ENCODE peak calls at places on chromosomes 5 and 9, in nine cellular contexts. One of them, this sample, is unnamed.

GRCh38 chr5:68562308-68562707 is 346.8 kb downstream of the PIK3R1 start:
- DNase-seq in tibial nerve: peak
- DNase-seq in heart left ventricle: peak
- DNase-seq in uterus: no peak
- DNase-seq in cardiac muscle cell: peak
- DNase-seq in dorsolateral prefrontal cortex: peak
- DNase-seq in upper lobe of right lung: no peak
- DNase-seq in endothelial cell: no peak
- DNase-seq in tibial artery: no peak
- DNase-seq in this sample: no peak

GRCh38 chr5:131855452-131855851 is 58.6 kb upstream of the FNIP1 start:
- DNase-seq in tibial nerve: no peak
- DNase-seq in heart left ventricle: no peak
- DNase-seq in uterus: no peak
- DNase-seq in cardiac muscle cell: no peak
- DNase-seq in dorsolateral prefrontal cortex: no peak
- DNase-seq in upper lobe of right lung: no peak
- DNase-seq in endothelial cell: no peak
- DNase-seq in tibial artery: no peak
- DNase-seq in this sample: no peak

GRCh38 chr5:144549580-144549979 is 378.9 kb downstream of the KCTD16 start:
- DNase-seq in tibial nerve: peak
- DNase-seq in heart left ventricle: no peak
- DNase-seq in uterus: no peak
- DNase-seq in cardiac muscle cell: no peak
- DNase-seq in dorsolateral prefrontal cortex: peak
- DNase-seq in upper lobe of right lung: no peak
- DNase-seq in endothelial cell: no peak
- DNase-seq in tibial artery: peak
- DNase-seq in this sample: no peak

GRCh38 chr9:12771891-12772290 is 2.9 kb upstream of the LURAP1L start:
- DNase-seq in tibial nerve: no peak
- DNase-seq in heart left ventricle: no peak
- DNase-seq in uterus: no peak
- DNase-seq in cardiac muscle cell: no peak
- DNase-seq in dorsolateral prefrontal cortex: no peak
- DNase-seq in upper lobe of right lung: no peak
- DNase-seq in endothelial cell: no peak
- DNase-seq in tibial artery: no peak
- DNase-seq in this sample: no peak

GRCh38 chr9:128245293-128246151 is 30.3 kb downstream of the GOLGA2 start:
- DNase-seq in tibial nerve: no peak
- DNase-seq in heart left ventricle: peak
- DNase-seq in uterus: peak
- DNase-seq in cardiac muscle cell: no peak
- DNase-seq in dorsolateral prefrontal cortex: no peak
- DNase-seq in upper lobe of right lung: peak
- DNase-seq in endothelial cell: peak
- DNase-seq in tibial artery: no peak
- DNase-seq in this sample: no peak

GRCh38 chr5:71836547-71837112 is 117.6 kb downstream of the CARTPT start:
- DNase-seq in tibial nerve: no peak
- DNase-seq in heart left ventricle: no peak
- DNase-seq in uterus: no peak
- DNase-seq in cardiac muscle cell: no peak
- DNase-seq in dorsolateral prefrontal cortex: no peak
- DNase-seq in upper lobe of right lung: no peak
- DNase-seq in endothelial cell: no peak
- DNase-seq in tibial artery: no peak
- DNase-seq in this sample: no peak

GRCh38 chr5:29208026-29208425 is 1985.5 kb upstream of the CDH6 start:
- DNase-seq in tibial nerve: no peak
- DNase-seq in heart left ventricle: no peak
- DNase-seq in uterus: no peak
- DNase-seq in cardiac muscle cell: no peak
- DNase-seq in dorsolateral prefrontal cortex: no peak
- DNase-seq in upper lobe of right lung: no peak
- DNase-seq in endothelial cell: no peak
- DNase-seq in tibial artery: no peak
- DNase-seq in this sample: no peak

GRCh38 chr5:16593013-16593412 is 23.8 kb downstream of the RETREG1 start:
- DNase-seq in tibial nerve: no peak
- DNase-seq in heart left ventricle: no peak
- DNase-seq in uterus: no peak
- DNase-seq in cardiac muscle cell: no peak
- DNase-seq in dorsolateral prefrontal cortex: no peak
- DNase-seq in upper lobe of right lung: no peak
- DNase-seq in endothelial cell: no peak
- DNase-seq in tibial artery: no peak
- DNase-seq in this sample: no peak

GRCh38 chr5:75167345-75167744 is 69.3 kb downstream of the ANKRD31 start:
- DNase-seq in tibial nerve: no peak
- DNase-seq in heart left ventricle: no peak
- DNase-seq in uterus: no peak
- DNase-seq in cardiac muscle cell: no peak
- DNase-seq in dorsolateral prefrontal cortex: no peak
- DNase-seq in upper lobe of right lung: no peak
- DNase-seq in endothelial cell: no peak
- DNase-seq in tibial artery: no peak
- DNase-seq in this sample: no peak
- TF ChIP-seq CTCF in tibial nerve: no peak
- TF ChIP-seq CTCF in heart left ventricle: no peak
- TF ChIP-seq CTCF in uterus: no peak
- TF ChIP-seq CTCF in cardiac muscle cell: peak
- TF ChIP-seq CTCF in dorsolateral prefrontal cortex: no peak
- TF ChIP-seq CTCF in upper lobe of right lung: no peak
- TF ChIP-seq CTCF in endothelial cell: peak
- TF ChIP-seq CTCF in tibial artery: no peak
- TF ChIP-seq CTCF in this sample: peak

DNA sequence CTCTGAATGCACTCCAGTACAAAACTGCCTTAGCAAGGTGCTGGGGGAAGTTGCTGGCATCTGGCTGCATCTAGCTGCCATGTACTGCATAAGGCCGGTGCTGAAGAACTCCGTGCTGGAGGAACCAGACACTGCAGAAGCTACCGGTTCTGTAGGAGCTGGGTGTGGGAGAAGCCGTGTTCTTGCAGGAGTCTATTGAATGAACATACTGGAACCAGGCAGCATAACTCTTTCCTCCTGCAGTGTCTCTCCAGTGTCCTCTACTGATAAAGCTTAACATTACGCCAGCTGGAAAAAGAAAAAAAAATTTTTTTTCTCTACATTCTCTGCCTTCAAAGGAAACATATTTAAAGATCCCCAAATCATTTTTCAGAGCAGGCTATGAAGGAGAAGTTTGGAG is 38.5 kb downstream of the VPS13A start:
- DNase-seq in tibial nerve: no peak
- DNase-seq in heart left ventricle: no peak
- DNase-seq in uterus: no peak
- DNase-seq in cardiac muscle cell: peak
- DNase-seq in dorsolateral prefrontal cortex: peak
- DNase-seq in upper lobe of right lung: no peak
- DNase-seq in endothelial cell: no peak
- DNase-seq in tibial artery: no peak
- DNase-seq in this sample: no peak
- TF ChIP-seq CTCF in tibial nerve: no peak
- TF ChIP-seq CTCF in heart left ventricle: peak
- TF ChIP-seq CTCF in uterus: peak
- TF ChIP-seq CTCF in cardiac muscle cell: peak
- TF ChIP-seq CTCF in dorsolateral prefrontal cortex: peak
- TF ChIP-seq CTCF in upper lobe of right lung: no peak
- TF ChIP-seq CTCF in endothelial cell: no peak
- TF ChIP-seq CTCF in tibial artery: no peak
- TF ChIP-seq CTCF in this sample: no peak

DNA sequence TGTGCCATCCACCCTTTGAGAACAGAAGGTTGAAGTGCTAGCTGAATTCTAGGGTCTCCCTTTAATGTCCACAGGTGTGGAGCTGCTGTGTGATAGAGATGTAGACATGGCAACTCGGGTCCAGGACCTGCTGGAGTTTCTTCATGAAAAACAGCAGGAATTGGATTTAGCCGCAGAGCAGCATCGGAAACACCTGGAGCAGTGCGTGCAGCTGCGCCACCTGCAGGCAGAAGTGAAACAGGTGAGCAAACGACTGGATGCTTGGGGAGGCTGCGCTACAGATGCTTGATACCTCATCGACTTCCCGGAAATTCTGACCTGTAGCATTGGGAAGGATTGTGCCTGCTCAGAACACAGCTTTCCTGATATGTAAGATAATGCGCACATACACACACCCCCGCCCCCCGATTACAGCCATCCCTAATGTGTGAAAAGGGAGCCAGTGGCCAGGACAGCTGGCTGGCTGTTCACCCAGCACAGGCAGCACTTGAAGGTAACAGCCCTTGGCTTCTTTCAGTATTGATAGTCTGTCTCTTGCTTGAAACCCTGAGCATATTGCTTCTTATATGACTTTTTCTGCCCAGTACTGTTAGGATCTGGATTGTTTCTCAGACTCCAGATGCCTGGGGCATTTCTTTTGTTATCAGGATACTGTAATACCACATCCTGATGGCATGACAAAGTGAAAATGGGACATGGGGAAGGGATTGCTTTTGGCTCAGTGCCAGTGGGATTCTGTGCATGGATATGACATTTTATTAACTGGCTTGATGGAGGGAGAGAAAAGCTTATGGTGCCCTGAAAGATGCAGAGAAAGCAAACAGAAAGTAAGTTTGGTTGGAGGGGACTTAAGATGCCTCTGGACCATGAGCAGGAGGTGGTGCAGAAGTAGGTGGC is 216.8 kb upstream of the OTULINL start:
- DNase-seq in tibial nerve: no peak
- DNase-seq in heart left ventricle: no peak
- DNase-seq in uterus: no peak
- DNase-seq in cardiac muscle cell: peak
- DNase-seq in dorsolateral prefrontal cortex: no peak
- DNase-seq in upper lobe of right lung: no peak
- DNase-seq in endothelial cell: peak
- DNase-seq in tibial artery: no peak
- DNase-seq in this sample: no peak
- TF ChIP-seq CTCF in tibial nerve: peak
- TF ChIP-seq CTCF in heart left ventricle: peak
- TF ChIP-seq CTCF in uterus: peak
- TF ChIP-seq CTCF in cardiac muscle cell: peak
- TF ChIP-seq CTCF in dorsolateral prefrontal cortex: peak
- TF ChIP-seq CTCF in upper lobe of right lung: peak
- TF ChIP-seq CTCF in endothelial cell: peak
- TF ChIP-seq CTCF in tibial artery: no peak
- TF ChIP-seq CTCF in this sample: peak

GRCh38 chr9:16039103-16039987 is 486.5 kb downstream of the CCDC171 start:
- DNase-seq in tibial nerve: no peak
- DNase-seq in heart left ventricle: peak
- DNase-seq in uterus: peak
- DNase-seq in cardiac muscle cell: peak
- DNase-seq in dorsolateral prefrontal cortex: peak
- DNase-seq in upper lobe of right lung: no peak
- DNase-seq in endothelial cell: peak
- DNase-seq in tibial artery: no peak
- DNase-seq in this sample: peak
- TF ChIP-seq CTCF in tibial nerve: peak
- TF ChIP-seq CTCF in heart left ventricle: peak
- TF ChIP-seq CTCF in uterus: peak
- TF ChIP-seq CTCF in cardiac muscle cell: peak
- TF ChIP-seq CTCF in dorsolateral prefrontal cortex: peak
- TF ChIP-seq CTCF in upper lobe of right lung: no peak
- TF ChIP-seq CTCF in endothelial cell: peak
- TF ChIP-seq CTCF in tibial artery: no peak
- TF ChIP-seq CTCF in this sample: peak

DNA sequence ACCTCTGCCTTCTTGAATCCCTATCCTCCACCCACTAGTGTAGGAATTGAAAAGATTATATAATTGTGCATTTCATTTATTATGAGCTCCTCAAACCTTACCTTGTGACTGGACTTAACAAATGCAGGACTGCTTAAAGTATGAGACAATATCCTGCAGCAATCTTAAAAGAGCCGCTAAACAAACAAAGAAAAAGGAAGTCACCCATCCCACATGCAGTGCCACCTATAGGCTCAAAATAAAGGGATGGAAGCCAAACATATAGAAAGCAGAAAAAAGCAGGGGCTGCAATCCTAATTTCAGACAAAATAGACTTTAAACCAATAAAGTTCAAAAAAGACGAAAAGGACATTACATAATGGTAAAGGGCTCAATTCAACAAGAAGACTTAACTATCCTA is 8.7 kb downstream of the PCAT7 start:
- DNase-seq in tibial nerve: no peak
- DNase-seq in heart left ventricle: no peak
- DNase-seq in uterus: no peak
- DNase-seq in cardiac muscle cell: no peak
- DNase-seq in dorsolateral prefrontal cortex: no peak
- DNase-seq in upper lobe of right lung: no peak
- DNase-seq in endothelial cell: no peak
- DNase-seq in tibial artery: no peak
- DNase-seq in this sample: no peak
- TF ChIP-seq CTCF in tibial nerve: no peak
- TF ChIP-seq CTCF in heart left ventricle: no peak
- TF ChIP-seq CTCF in uterus: no peak
- TF ChIP-seq CTCF in cardiac muscle cell: no peak
- TF ChIP-seq CTCF in dorsolateral prefrontal cortex: no peak
- TF ChIP-seq CTCF in upper lobe of right lung: no peak
- TF ChIP-seq CTCF in endothelial cell: no peak
- TF ChIP-seq CTCF in tibial artery: no peak
- TF ChIP-seq CTCF in this sample: no peak

This sample was measured in glutamatergic neuron.